ENCODE peak calls at places on chromosomes 3 and 15, in nine cellular contexts. Q is lower leg skin, W is ovary, V is uterus, E is cardiac fibroblast, R is endodermal cell, H is WERI-Rb-1, C is IMR-90, I is coronary artery. P is an unnamed sample.

GRCh38 chr3:177306252-177306651 is 109.0 kb upstream of the TBL1XR1 start:
- DNase-seq in Q (no peak), E (peak; percentile 94), I (no peak), W (no peak), V (no peak), R (no peak), C (peak; percentile 50), H (no peak), P (no peak)

GRCh38 chr3:24678441-24678865 is 183.8 kb upstream of the THRB start:
- DNase-seq in R (no peak), E (peak; percentile 94), H (no peak), V (peak; percentile 40), W (no peak), Q (no peak), I (no peak), C (peak; percentile 74), P (no peak)

GRCh38 chr15:64426845-64427465 is 33.4 kb upstream of the ZNF609 start:
- DNase-seq in Q (no peak), R (no peak), V (no peak), W (no peak), C (peak; percentile 54), H (peak; percentile 7), E (peak; percentile 53), I (no peak), P (no peak)

GRCh38 chr3:15458212-15458780 is 30.9 kb downstream of the EAF1 start:
- DNase-seq in V (no peak), E (no peak), I (no peak), H (no peak), C (no peak), Q (no peak), W (no peak), R (no peak), P (no peak)

GRCh38 chr15:31129769-31130303 is 28.3 kb upstream of the TRPM1 start:
- DNase-seq in W (no peak), E (no peak), I (no peak), Q (no peak), H (no peak), V (no peak), R (no peak), C (no peak), P (no peak)

GRCh38 chr3:38150780-38151528 is 12.5 kb downstream of the MYD88 start:
- DNase-seq in Q (no peak), I (peak; percentile 9), R (peak; percentile 65), W (no peak), H (no peak), C (no peak), V (no peak), E (no peak), P (no peak)

GRCh38 chr3:36911990-36912804 is 32.7 kb downstream of the TRANK1 start:
- DNase-seq in R (peak; percentile 25), H (no peak), W (no peak), E (peak; percentile 88), V (no peak), I (no peak), C (peak; percentile 94), Q (no peak), P (no peak)

GRCh38 chr15:98800437-98801233 is 152.3 kb downstream of the IGF1R start:
- DNase-seq in I (peak; percentile 75), E (peak; percentile 89), R (peak; percentile 93), Q (no peak), H (peak; percentile 69), C (peak; percentile 86), W (peak; percentile 64), V (peak; percentile 66), P (no peak)

GRCh38 chr3:48270306-48270705 is 29.4 kb downstream of the ZNF589 start:
- DNase-seq in E (no peak), Q (no peak), I (no peak), C (no peak), R (no peak), W (no peak), V (no peak), H (no peak), P (no peak)

GRCh38 chr3:141643816-141644215 is 94.3 kb upstream of the RNF7 start:
- DNase-seq in I (no peak), R (peak; percentile 60), Q (no peak), W (no peak), C (no peak), E (no peak), H (no peak), V (no peak), P (no peak)

GRCh38 chr3:54083901-54084300 is 38.5 kb upstream of the CACNA2D3 start:
- DNase-seq in H (no peak), Q (no peak), R (no peak), W (no peak), V (no peak), C (no peak), I (no peak), E (no peak), P (no peak)

GRCh38 chr3:54085936-54086335 is 36.4 kb upstream of the CACNA2D3 start:
- DNase-seq in I (no peak), H (no peak), C (no peak), Q (no peak), R (no peak), W (no peak), V (no peak), E (no peak), P (no peak)

GRCh38 chr3:54086639-54087405 is 35.5 kb upstream of the CACNA2D3 start:
- DNase-seq in C (no peak), V (no peak), E (no peak), R (no peak), W (no peak), I (no peak), H (no peak), Q (no peak), P (no peak)

DNA sequence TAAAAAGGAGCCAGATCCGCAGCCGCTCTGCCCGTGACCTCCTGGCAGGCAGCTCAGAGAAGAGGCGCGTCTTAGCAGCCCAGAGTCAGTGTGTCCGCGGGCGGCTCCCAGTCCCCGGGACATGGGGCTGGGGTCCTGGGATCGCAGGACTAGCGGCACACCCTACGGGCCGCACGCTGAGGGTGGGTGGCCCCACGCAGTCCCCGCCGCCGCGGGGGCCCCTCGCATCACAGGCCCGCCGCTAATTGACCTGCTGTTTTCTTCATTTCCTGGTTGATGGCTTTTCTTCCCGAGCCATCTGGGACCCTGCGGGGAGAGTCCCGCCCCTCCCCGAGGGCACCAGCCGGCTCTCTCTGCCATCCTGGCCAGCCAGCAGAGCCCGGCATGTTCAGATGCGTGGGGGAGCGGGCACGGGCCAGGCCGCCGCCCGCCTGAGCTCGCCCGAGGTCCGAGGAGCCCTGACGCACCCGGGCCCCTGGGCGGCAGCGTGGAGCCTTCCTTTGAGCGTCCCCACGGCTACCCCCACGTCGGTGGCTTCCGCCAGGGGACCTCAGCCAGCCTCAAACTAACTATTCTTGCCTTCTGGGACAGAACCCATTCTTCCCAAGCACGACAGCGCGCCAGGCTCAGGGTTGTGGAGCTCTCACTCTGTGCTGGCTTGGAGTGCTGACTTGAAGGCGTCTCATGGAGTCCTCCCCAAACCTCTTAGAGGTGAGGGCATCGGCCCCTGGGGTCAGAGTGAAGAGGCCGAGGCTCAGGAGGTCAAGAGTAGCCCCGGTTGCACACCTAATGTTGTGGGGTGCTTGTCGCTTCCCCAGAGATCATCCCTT is 34.6 kb upstream of the CACNA2D3 start:
- DNase-seq in H (no peak), Q (no peak), W (no peak), R (peak; percentile 73), C (no peak), V (no peak), I (no peak), E (no peak), P (no peak)
- H3K4me3 ChIP-seq in H (no peak overlapping the region), Q (no peak overlapping the region), W (no peak overlapping the region), R (no peak overlapping the region), C (no peak overlapping the region), V (no peak overlapping the region), I (peak overlapping the region; percentile 61), E (no peak overlapping the region), P (peak overlapping the region; percentile 57)

GRCh38 chr3:45613781-45614180 is 19.2 kb downstream of the LIMD1 start:
- DNase-seq in Q (no peak), E (no peak), V (no peak), H (no peak), R (no peak), I (no peak), W (no peak), C (no peak), P (no peak)
- H3K4me3 ChIP-seq in Q (no peak overlapping the region), E (no peak overlapping the region), V (no peak overlapping the region), H (no peak overlapping the region), R (no peak overlapping the region), I (no peak overlapping the region), W (no peak overlapping the region), C (no peak overlapping the region), P (no peak overlapping the region)

GRCh38 chr15:89654311-89654761 is 931 bp downstream of the KIF7 start:
- DNase-seq in C (peak; percentile 36), R (peak; percentile 42), E (peak; percentile 59), V (no peak), H (no peak), Q (no peak), I (no peak), W (peak; percentile 21), P (no peak)
- H3K4me3 ChIP-seq in C (peak overlapping the region; percentile 95), R (peak overlapping the region; percentile 94), E (peak overlapping the region; percentile 64), V (peak overlapping the region; percentile 67), H (peak overlapping the region; percentile 90), Q (no peak overlapping the region), I (peak overlapping the region; percentile 77), W (peak overlapping the region; percentile 51), P (peak overlapping the region; percentile 80)

GRCh38 chr3:170426240-170426797 is 7.7 kb downstream of the CLDN11 start:
- DNase-seq in V (no peak), C (no peak), Q (no peak), E (no peak), I (no peak), R (peak; percentile 55), H (peak; percentile 30), W (no peak), P (no peak)
- H3K4me3 ChIP-seq in V (no peak overlapping the region), C (no peak overlapping the region), Q (no peak overlapping the region), E (no peak overlapping the region), I (no peak overlapping the region), R (no peak overlapping the region), H (no peak overlapping the region), W (no peak overlapping the region), P (no peak overlapping the region)

P was measured in thoracic aorta.